ENCODE peak calls at places on chromosomes 7 and 10, in four cellular contexts. X, A, Q and T are unnamed samples.

GRCh38 chr10:87935290-87936141 is 72.1 kb downstream of the PTEN start:
- DNase-seq in X (no peak), A (no peak), Q (no peak), T (no peak)

GRCh38 chr10:112804036-112804435 is 146.0 kb upstream of the TCF7L2 start:
- DNase-seq in X (no peak), A (no peak), Q (no peak), T (no peak)

GRCh38 chr7:39417642-39418041 is 148.6 kb upstream of the YAE1 start:
- DNase-seq in X (no peak), A (no peak), Q (no peak), T (no peak)

GRCh38 chr10:110209399-110209925 is 2.1 kb downstream of the MXI1 start:
- DNase-seq in X (peak; percentile 56), A (no peak), Q (peak; percentile 23), T (no peak)

GRCh38 chr10:6514844-6515780 is 65.0 kb downstream of the PRKCQ start:
- DNase-seq in X (no peak), A (no peak), Q (no peak), T (no peak)

GRCh38 chr10:2543974-2544373 is 523.4 kb upstream of the PFKP start:
- DNase-seq in X (no peak), A (no peak), Q (no peak), T (no peak)

GRCh38 chr7:2880882-2881281 is 36.8 kb upstream of the GNA12 start:
- DNase-seq in X (no peak), A (no peak), Q (no peak), T (no peak)

GRCh38 chr7:141533149-141533949 is 17.9 kb upstream of the AGK start:
- DNase-seq in X (peak; percentile 52), A (peak; percentile 47), Q (peak; percentile 83), T (peak; percentile 23)

GRCh38 chr7:43785425-43785824 is 26.9 kb downstream of the BLVRA start:
- DNase-seq in X (no peak), A (no peak), Q (no peak), T (no peak)

GRCh38 chr10:49488056-49488455 is 50.9 kb downstream of the ERCC6 start:
- DNase-seq in X (no peak), A (no peak), Q (no peak), T (no peak)

GRCh38 chr7:64651632-64652165 is 14.2 kb upstream of the ZNF107 start:
- DNase-seq in X (no peak), A (no peak), Q (no peak), T (no peak)

GRCh38 chr10:69839696-69840345 is 38.1 kb downstream of the COL13A1 start:
- DNase-seq in X (no peak), A (no peak), Q (no peak), T (no peak)

GRCh38 chr7:90459888-90460287 is 9.6 kb upstream of the PTTG1IP2 start:
- DNase-seq in X (no peak), A (no peak), Q (no peak), T (no peak)

GRCh38 chr7:152193882-152194281 is 168.4 kb downstream of the GALNT11 start:
- DNase-seq in X (no peak), A (no peak), Q (no peak), T (no peak)

GRCh38 chr10:88456730-88457129 is 126.4 kb downstream of the RNLS start:
- DNase-seq in X (no peak), A (no peak), Q (no peak), T (no peak)